ENCODE peak calls at places on chromosomes 1 and 21, in six cellular contexts. H is IMR-90, A is AG04449, F is astrocyte of the spinal cord, E is nephron progenitor cell, G is GM10248. C is an unnamed sample.

GRCh38 chr1:33032126-33032869 is 4.4 kb downstream of the AK2 start:
- DNase-seq in H (peak; percentile 55), A (no peak), F (no peak), E (no peak), G (no peak), C (no peak)

GRCh38 chr1:12372761-12373160 is 142.9 kb downstream of the VPS13D start:
- DNase-seq in H (no peak), A (no peak), F (no peak), E (no peak), G (no peak), C (no peak)

GRCh38 chr1:169546087-169546995 is 39.9 kb downstream of the F5 start:
- DNase-seq in H (peak; percentile 79), A (peak; percentile 14), F (peak; percentile 75), E (peak; percentile 51), G (peak; percentile 25), C (peak; percentile 11)

GRCh38 chr1:63951076-63951946 is 177.5 kb downstream of the ROR1 start:
- DNase-seq in H (peak; percentile 13), A (no peak), F (peak; percentile 79), E (no peak), G (no peak), C (no peak)

GRCh38 chr21:32102426-32102825 is 176.4 kb downstream of the MIS18A start:
- DNase-seq in H (peak; percentile 7), A (no peak), F (no peak), E (no peak), G (no peak), C (no peak)

GRCh38 chr1:1536938-1537546 is 3.4 kb downstream of the TMEM240 start:
- DNase-seq in H (no peak), A (no peak), F (no peak), E (no peak), G (no peak), C (no peak)

GRCh38 chr1:1893997-1894353 is 3.1 kb upstream of the GNB1 start:
- DNase-seq in H (no peak), A (no peak), F (no peak), E (no peak), G (no peak), C (no peak)

GRCh38 chr1:175005085-175005783 is 5.5 kb downstream of the CACYBP start:
- DNase-seq in H (peak; percentile 39), A (no peak), F (peak; percentile 46), E (no peak), G (no peak), C (no peak)

GRCh38 chr1:207918016-207918415 is 7.1 kb upstream of the CD34 start:
- DNase-seq in H (no peak), A (no peak), F (no peak), E (no peak), G (no peak), C (no peak)

GRCh38 chr1:50343323-50343722 is 79.9 kb downstream of the DMRTA2 start:
- DNase-seq in H (no peak), A (no peak), F (no peak), E (no peak), G (no peak), C (no peak)

GRCh38 chr21:43194303-43195130 is 25.7 kb downstream of the CRYAA start:
- DNase-seq in H (no peak), A (no peak), F (no peak), E (no peak), G (peak; percentile 48), C (no peak)

GRCh38 chr1:196733091-196733970 is 41.3 kb upstream of the CFHR3 start:
- DNase-seq in H (no peak), A (no peak), F (peak; percentile 5), E (no peak), G (no peak), C (no peak)

GRCh38 chr1:116131170-116131569 is 20.0 kb downstream of the MAB21L3 start:
- DNase-seq in H (no peak), A (no peak), F (no peak), E (no peak), G (no peak), C (no peak)

GRCh38 chr1:235416662-235417049 is 49.4 kb downstream of the TBCE start:
- DNase-seq in H (peak; percentile 35), A (no peak), F (no peak), E (no peak), G (no peak), C (no peak)

GRCh38 chr21:45088729-45089128 is 14.3 kb downstream of the ADARB1 start:
- DNase-seq in H (no peak), A (no peak), F (no peak), E (no peak), G (no peak), C (no peak)

GRCh38 chr1:9328681-9329080 is 36.0 kb downstream of the SPSB1 start:
- DNase-seq in H (no peak), A (no peak), F (no peak), E (no peak), G (no peak), C (no peak)

GRCh38 chr1:107544285-107544684 is 403.4 kb downstream of the NTNG1 start:
- DNase-seq in H (no peak), A (no peak), F (no peak), E (no peak), G (no peak), C (no peak)

GRCh38 chr21:20999567-21000169 is 1.5 kb downstream of the NCAM2 start:
- DNase-seq in H (peak; percentile 49), A (no peak), F (peak; percentile 66), E (peak; percentile 56), G (no peak), C (peak; percentile 48)

GRCh38 chr1:212162635-212163034 is 122.6 kb upstream of the PPP2R5A start:
- DNase-seq in H (peak; percentile 80), A (peak; percentile 21), F (peak; percentile 71), E (no peak), G (peak; percentile 50), C (peak; percentile 29)

GRCh38 chr21:21137986-21138385 is 139.8 kb downstream of the NCAM2 start:
- DNase-seq in H (peak; percentile 74), A (no peak), F (peak; percentile 63), E (no peak), G (no peak), C (no peak)

GRCh38 chr1:173429517-173430477 is 47.3 kb upstream of the PRDX6 start:
- DNase-seq in H (peak; percentile 96), A (peak; percentile 63), F (peak; percentile 96), E (peak; percentile 54), G (no peak), C (no peak)

GRCh38 chr1:58352476-58353092 is 193.9 kb downstream of the OMA1 start:
- DNase-seq in H (no peak), A (no peak), F (no peak), E (no peak), G (no peak), C (no peak)

GRCh38 chr1:33997127-33998047 is 133.5 kb downstream of the HMGB4 start:
- DNase-seq in H (no peak), A (no peak), F (no peak), E (no peak), G (no peak), C (no peak)

GRCh38 chr1:22380024-22380785 is 71.4 kb upstream of the ZBTB40 start:
- DNase-seq in H (no peak), A (no peak), F (peak; percentile 5), E (no peak), G (no peak), C (no peak)
- TF ChIP-seq CTCF in H (no peak), A (no peak), F (no peak), E (no peak), G (no peak), C (no peak)

GRCh38 chr1:177190308-177190970 is 19.7 kb downstream of the BRINP2 start:
- DNase-seq in H (no peak), A (no peak), F (no peak), E (no peak), G (no peak), C (no peak)

GRCh38 chr1:177181631-177182291 is 11.0 kb downstream of the BRINP2 start:
- DNase-seq in H (peak; percentile 29), A (no peak), F (peak; percentile 45), E (peak; percentile 92), G (peak; percentile 81), C (peak; percentile 76)

GRCh38 chr1:177183801-177184200 is 13.0 kb downstream of the BRINP2 start:
- DNase-seq in H (no peak), A (no peak), F (no peak), E (no peak), G (no peak), C (no peak)

GRCh38 chr1:177181280-177181630 is 10.5 kb downstream of the BRINP2 start:
- DNase-seq in H (no peak), A (no peak), F (no peak), E (no peak), G (peak; percentile 18), C (no peak)

GRCh38 chr1:177185209-177185608 is 14.5 kb downstream of the BRINP2 start:
- DNase-seq in H (peak; percentile 17), A (no peak), F (no peak), E (no peak), G (no peak), C (no peak)
- TF ChIP-seq CTCF in H (peak; percentile 49), A (no peak), F (peak; percentile 59), E (peak; percentile 54), G (no peak), C (no peak)

GRCh38 chr1:41799205-41799604 is 119.5 kb downstream of the HIVEP3 start:
- DNase-seq in H (no peak), A (no peak), F (no peak), E (no peak), G (no peak), C (no peak)

GRCh38 chr1:41792485-41792770 is 126.3 kb downstream of the HIVEP3 start:
- DNase-seq in H (no peak), A (no peak), F (no peak), E (no peak), G (no peak), C (no peak)

GRCh38 chr1:41794031-41794430 is 124.7 kb downstream of the HIVEP3 start:
- DNase-seq in H (no peak), A (no peak), F (no peak), E (no peak), G (no peak), C (no peak)

GRCh38 chr1:41791667-41792484 is 126.8 kb downstream of the HIVEP3 start:
- DNase-seq in H (no peak), A (no peak), F (no peak), E (no peak), G (no peak), C (no peak)

GRCh38 chr1:41795205-41795762 is 123.4 kb downstream of the HIVEP3 start:
- DNase-seq in H (peak; percentile 73), A (no peak), F (peak; percentile 68), E (no peak), G (no peak), C (no peak)
- TF ChIP-seq CTCF in H (peak; percentile 75), A (peak; percentile 43), F (peak; percentile 64), E (no peak), G (no peak), C (no peak)

DNA sequence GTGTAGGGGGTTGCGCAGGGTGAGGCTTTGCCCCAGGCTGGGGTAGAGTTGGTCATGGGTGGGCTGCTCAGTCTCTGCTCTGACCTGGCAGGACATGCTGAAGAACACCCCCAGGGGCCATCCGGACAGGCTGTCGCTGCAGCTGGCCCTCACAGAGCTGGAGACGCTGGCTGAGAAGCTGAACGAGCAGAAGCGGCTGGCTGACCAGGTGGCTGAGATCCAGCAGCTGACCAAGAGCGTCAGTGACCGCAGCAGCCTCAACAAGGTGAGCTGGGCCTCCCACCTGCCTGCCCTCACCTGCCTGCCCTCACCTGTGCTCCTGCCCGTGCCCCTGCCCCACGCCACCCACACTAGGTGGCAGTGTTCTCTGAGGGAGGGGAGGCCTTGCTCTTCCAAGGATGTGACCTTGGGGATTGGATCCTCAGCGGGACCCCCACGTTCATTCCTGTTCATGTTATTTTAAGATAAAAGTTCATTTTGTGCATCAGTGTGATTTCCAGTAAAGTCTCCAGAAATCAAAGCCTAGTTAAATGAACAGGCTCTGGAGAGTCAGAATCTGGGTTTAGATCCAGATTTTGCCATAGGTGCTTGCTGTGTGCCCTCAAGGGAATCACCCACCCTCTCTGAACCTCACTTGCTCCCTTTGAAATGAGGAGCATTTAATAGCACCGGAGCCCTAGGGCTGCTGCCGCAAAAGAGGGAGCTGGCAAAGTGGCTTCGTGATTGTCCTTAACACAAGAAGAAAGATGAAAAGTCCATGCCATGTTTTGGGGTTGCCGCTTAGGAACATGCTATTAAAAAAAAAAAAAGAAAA is 87.9 kb downstream of the ARHGEF10L start:
- DNase-seq in H (no peak), A (no peak), F (no peak), E (no peak), G (no peak), C (no peak)
- TF ChIP-seq CTCF in H (no peak), A (no peak), F (no peak), E (no peak), G (no peak), C (no peak)

C was measured in GM13977.